ENCODE peak calls at places on chromosome 22, in eight cellular contexts. Q is Kasumi-1; M is stimulated activated CD4-positive, alpha-beta T cell treated with anti-CD3 and anti-CD28 coated beads, Interleukin-4, amount 100 ng/mL, for 48 hours; S is amniotic epithelial cell; U is AG04450; E is hippocampal formation; K is brain microvascular endothelial cell; F is activated effector memory CD4-positive, alpha-beta T cell treated with anti-CD3 and anti-CD28 coated beads, Interleukin-2, amount 50 U/mL, for 16 hours. G is an unnamed sample.

GRCh38 chr22:39941661-39942060 is 18.5 kb upstream of the TMA7B start:
- DNase-seq in Q (no peak), M (no peak), S (no peak), U (no peak), E (no peak), K (no peak), F (no peak), G (no peak)

GRCh38 chr22:46449974-46450745 is 87.3 kb downstream of the CELSR1 start:
- DNase-seq in Q (no peak), M (no peak), S (no peak), U (no peak), E (no peak), K (no peak), F (no peak), G (no peak)

GRCh38 chr22:35708453-35708852 is 9.2 kb upstream of the APOL5 start:
- DNase-seq in Q (no peak), M (no peak), S (no peak), U (no peak), E (no peak), K (peak; percentile 33), F (no peak), G (peak; percentile 29)

GRCh38 chr22:30289980-30290313 is 642 bp upstream of the CASTOR1 start:
- DNase-seq in Q (no peak), M (no peak), S (no peak), U (no peak), E (no peak), K (no peak), F (no peak), G (no peak)

GRCh38 chr22:45511847-45512261 is 9.2 kb downstream of the FBLN1 start:
- DNase-seq in Q (no peak), M (no peak), S (peak; percentile 84), U (peak; percentile 88), E (no peak), K (peak; percentile 70), F (no peak), G (peak; percentile 97)

GRCh38 chr22:43014062-43014875 is 680 bp downstream of the PACSIN2 start:
- DNase-seq in Q (no peak), M (peak; percentile 14), S (peak; percentile 45), U (no peak), E (no peak), K (no peak), F (peak; percentile 80), G (no peak)

GRCh38 chr22:47107431-47107830 is 345.0 kb downstream of the TBC1D22A start:
- DNase-seq in Q (no peak), M (no peak), S (peak; percentile 90), U (peak; percentile 48), E (no peak), K (peak; percentile 71), F (no peak), G (peak; percentile 51)

GRCh38 chr22:30861688-30862552 is 106.7 kb downstream of the MORC2 start:
- DNase-seq in Q (no peak), M (no peak), S (no peak), U (no peak), E (no peak), K (no peak), F (peak; percentile 53), G (no peak)

GRCh38 chr22:31637938-31638618 is 23.9 kb downstream of the PISD start:
- DNase-seq in Q (peak; percentile 93), M (no peak), S (no peak), U (no peak), E (no peak), K (peak; percentile 30), F (no peak), G (no peak)

GRCh38 chr22:44665115-44665514 is 36.9 kb upstream of the PRR5 start:
- DNase-seq in Q (peak; percentile 58), M (no peak), S (peak; percentile 31), U (no peak), E (peak; percentile 60), K (no peak), F (no peak), G (no peak)

GRCh38 chr22:21449531-21450319 is 17.5 kb upstream of the TMEM191C start:
- DNase-seq in Q (no peak), M (no peak), S (no peak), U (no peak), E (no peak), K (no peak), F (peak; percentile 51), G (no peak)

GRCh38 chr22:46833228-46833627 is 70.8 kb downstream of the TBC1D22A start:
- DNase-seq in Q (no peak), M (no peak), S (peak; percentile 38), U (no peak), E (no peak), K (peak; percentile 23), F (no peak), G (no peak)

GRCh38 chr22:46025973-46026906 is 49.3 kb upstream of the WNT7B start:
- DNase-seq in Q (no peak), M (no peak), S (no peak), U (no peak), E (no peak), K (no peak), F (peak; percentile 38), G (no peak)

GRCh38 chr22:19957445-19957844 is 15.8 kb upstream of the TXNRD2 start:
- DNase-seq in Q (no peak), M (no peak), S (no peak), U (no peak), E (no peak), K (no peak), F (no peak), G (no peak)

GRCh38 chr22:37552560-37553163 is 7.6 kb upstream of the CDC42EP1 start:
- DNase-seq in Q (no peak), M (no peak), S (peak; percentile 68), U (no peak), E (no peak), K (no peak), F (no peak), G (no peak)

GRCh38 chr22:24875862-24876506 is 70.0 kb downstream of the SGSM1 start:
- DNase-seq in Q (peak; percentile 3), M (peak; percentile 26), S (peak; percentile 25), U (no peak), E (no peak), K (no peak), F (no peak), G (no peak)

G was measured in skeletal muscle cell.